ENCODE peak calls at places on chromosomes 11 and 22, in five cellular contexts. U is GM12878, K is H1, S is HepG2, A is K562. M is an unnamed sample.

GRCh38 chr11:62601114-62601363 is 626 bp downstream of the MTA2 start:
- DNase-seq in U (no peak), K (no peak), S (no peak), A (peak; percentile 56), M (no peak)

GRCh38 chr11:113141010-113141409 is 173.4 kb upstream of the TTC12 start:
- DNase-seq in U (no peak), K (no peak), S (no peak), A (no peak), M (no peak)

GRCh38 chr11:113014731-113015455 is 53.7 kb downstream of the NCAM1 start:
- DNase-seq in U (no peak), K (no peak), S (no peak), A (no peak), M (no peak)

GRCh38 chr11:2173150-2173693 is 1.6 kb upstream of the TH start:
- DNase-seq in U (no peak), K (peak; percentile 79), S (no peak), A (no peak), M (no peak)

GRCh38 chr11:119751281-119752060 is 22.5 kb upstream of the NECTIN1 start:
- DNase-seq in U (peak; percentile 70), K (no peak), S (no peak), A (no peak), M (no peak)

GRCh38 chr22:23178512-23179254 is 1.6 kb upstream of the BCR start:
- DNase-seq in U (no peak), K (peak; percentile 90), S (no peak), A (peak; percentile 98), M (peak; percentile 27)

GRCh38 chr11:112174789-112175595 is at the start of gene BCO2:
- DNase-seq in U (no peak), K (peak; percentile 81), S (peak; percentile 70), A (peak; percentile 82), M (peak; percentile 52)

GRCh38 chr11:126318642-126319373 is 14.9 kb downstream of the DCPS start:
- DNase-seq in U (peak; percentile 55), K (no peak), S (no peak), A (no peak), M (no peak)

GRCh38 chr11:134045799-134046635 is 22.9 kb upstream of the JAM3 start:
- DNase-seq in U (no peak), K (no peak), S (no peak), A (no peak), M (no peak)

GRCh38 chr11:70720291-70720690 is 322.0 kb downstream of the CTTN start:
- DNase-seq in U (no peak), K (no peak), S (no peak), A (no peak), M (no peak)

GRCh38 chr11:103888541-103888951 is 147.9 kb upstream of the DDI1 start:
- DNase-seq in U (no peak), K (no peak), S (no peak), A (no peak), M (no peak)

GRCh38 chr11:3942956-3943497 is 87.6 kb downstream of the STIM1 start:
- DNase-seq in U (no peak), K (no peak), S (peak; percentile 38), A (no peak), M (no peak)

GRCh38 chr11:87659807-87660206 is 515.4 kb downstream of the RAB38 start:
- DNase-seq in U (no peak), K (no peak), S (no peak), A (no peak), M (no peak)

GRCh38 chr11:70095541-70096252 is 17.6 kb downstream of the ANO1 start:
- DNase-seq in U (no peak), K (no peak), S (no peak), A (no peak), M (no peak)

GRCh38 chr11:82969811-82970210 is 68.3 kb downstream of the DDIAS start:
- DNase-seq in U (peak; percentile 84), K (no peak), S (no peak), A (no peak), M (no peak)

GRCh38 chr22:43136801-43137200 is 6.4 kb downstream of the MCAT start:
- DNase-seq in U (no peak), K (no peak), S (no peak), A (no peak), M (no peak)

GRCh38 chr22:43133401-43133800 is 9.8 kb downstream of the MCAT start:
- DNase-seq in U (no peak), K (no peak), S (no peak), A (no peak), M (no peak)

GRCh38 chr22:43135565-43135964 is 7.6 kb downstream of the MCAT start:
- DNase-seq in U (no peak), K (no peak), S (no peak), A (no peak), M (no peak)

GRCh38 chr22:43134553-43134952 is 8.6 kb downstream of the MCAT start:
- DNase-seq in U (no peak), K (no peak), S (no peak), A (no peak), M (no peak)

DNA sequence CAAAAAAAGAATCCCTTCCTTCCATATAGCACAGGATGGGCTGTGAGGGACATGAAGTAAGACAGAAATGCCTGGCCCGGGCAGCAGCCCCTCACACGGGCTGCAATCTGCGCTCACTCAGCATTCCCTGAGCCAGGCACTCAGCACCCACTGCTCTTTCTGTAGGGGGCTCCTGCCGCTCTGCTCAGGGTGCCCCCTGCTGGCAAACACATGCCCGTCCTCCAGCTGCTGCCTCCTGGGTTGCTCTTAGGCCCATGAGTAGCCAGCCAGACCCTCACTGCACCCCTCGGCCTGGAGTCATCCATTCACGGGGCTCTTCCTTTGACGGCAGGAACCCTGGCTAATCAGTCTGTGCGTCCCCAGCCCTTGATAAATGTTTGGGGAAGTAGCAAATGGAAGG is 6.9 kb downstream of the MCAT start:
- DNase-seq in U (no peak), K (peak; percentile 56), S (peak; percentile 34), A (peak; percentile 29), M (no peak)
- TF ChIP-seq SP1 in U (no peak), K (no peak), S (no peak), A (no peak), M (no peak)

GRCh38 chr11:78427615-78428272 is 10.1 kb upstream of the GAB2 start:
- DNase-seq in U (no peak), K (no peak), S (no peak), A (no peak), M (no peak)
- TF ChIP-seq POLR2A in U (no peak), K (no peak), S (no peak), A (no peak), M (no peak)

DNA sequence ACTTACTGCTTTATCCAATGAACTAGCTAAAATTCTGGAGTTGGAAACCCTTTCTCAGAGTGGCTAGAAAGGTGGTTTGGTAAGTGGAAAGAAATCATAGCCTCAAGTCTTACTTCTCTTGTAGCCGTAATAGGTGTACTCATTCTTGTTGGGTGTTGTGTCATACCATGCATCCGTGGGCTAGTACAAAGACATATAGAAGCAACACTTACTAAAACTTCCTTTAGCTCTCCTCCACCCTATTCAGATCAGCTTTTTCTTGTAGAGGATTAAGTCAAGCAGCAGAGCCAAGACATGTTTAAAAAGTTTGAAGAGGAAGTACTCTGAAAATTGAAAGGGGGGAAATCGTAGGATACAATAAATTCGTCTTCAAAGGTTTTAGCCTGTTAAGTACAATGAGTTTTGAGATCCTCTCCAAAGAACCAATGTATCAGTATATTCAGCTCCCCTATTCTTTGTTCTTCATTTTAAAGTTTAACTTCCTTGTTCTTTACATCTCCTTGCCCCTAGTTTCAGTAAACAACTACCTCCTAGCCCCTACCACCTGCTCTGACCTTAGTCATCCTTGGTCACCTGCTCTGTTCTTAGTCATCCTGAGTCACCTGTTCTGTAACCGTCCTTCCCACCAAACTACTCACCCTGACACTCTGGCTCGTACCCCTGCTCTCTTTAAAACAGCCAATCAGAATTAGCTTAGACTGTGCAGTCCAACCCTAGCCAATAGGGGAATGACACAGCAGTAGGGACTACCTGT is 62.1 kb upstream of the DEUP1 start:
- DNase-seq in U (no peak), K (no peak), S (no peak), A (no peak), M (no peak)
- TF ChIP-seq SIN3A in U (no peak), K (no peak), S (no peak), A (no peak), M (no peak)

GRCh38 chr11:32379714-32380113 is 55.6 kb downstream of the WT1 start:
- DNase-seq in U (no peak), K (no peak), S (no peak), A (peak; percentile 59), M (no peak)

DNA sequence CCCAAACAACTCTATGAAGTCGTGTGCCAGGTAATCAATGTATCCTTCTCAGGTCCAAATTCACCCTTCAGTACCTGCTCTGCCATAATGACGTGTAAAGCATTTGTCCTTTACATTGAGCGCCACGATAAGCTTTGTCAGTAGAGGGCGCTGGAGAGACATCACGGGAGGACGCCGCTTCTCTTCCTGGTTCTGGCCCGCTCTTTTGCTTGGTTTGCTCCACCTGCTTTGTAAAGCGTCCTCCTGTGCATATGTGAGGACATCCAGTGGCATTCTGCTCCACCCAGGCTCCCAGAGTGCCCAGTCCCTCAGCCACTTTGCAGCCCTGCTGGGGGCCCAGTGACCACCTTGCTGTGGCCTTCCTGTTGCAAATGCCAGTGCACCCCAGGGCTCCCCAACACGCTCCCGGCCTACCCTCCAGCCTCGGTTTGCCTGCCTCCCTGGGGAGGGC is 61.1 kb downstream of the WT1 start:
- DNase-seq in U (peak; percentile 25), K (peak; percentile 89), S (peak; percentile 62), A (peak; percentile 89), M (peak; percentile 19)
- TF ChIP-seq SP1 in U (no peak), K (no peak), S (no peak), A (peak; percentile 23), M (no peak)

GRCh38 chr11:43150697-43151096 is 161.1 kb upstream of the API5 start:
- DNase-seq in U (no peak), K (no peak), S (no peak), A (no peak), M (no peak)

GRCh38 chr11:43145653-43146052 is 166.1 kb upstream of the API5 start:
- DNase-seq in U (peak; percentile 64), K (no peak), S (no peak), A (no peak), M (no peak)
- TF ChIP-seq POLR2A in U (peak; percentile 60), K (no peak), S (no peak), A (no peak), M (no peak)